ENCODE peak calls at places on chromosomes 1 and 21, in six cellular contexts. Z is activated CD8-positive, alpha-beta T cell treated with anti-CD3 and anti-CD28 coated beads for 36 hours; J is natural killer cell treated with Interleukin-12 subunit alpha and Interleukin-12 subunit beta and Interleukin-15 and Interleukin-18, amount 100 ng/mL, for 72 hours; S is NCI-H510A treated with DMSO at 0.1 percent for 48 hours; A is cardiac fibroblast; I is psoas muscle. U is an unnamed sample.

GRCh38 chr1:114081145-114082046 is 72.3 kb downstream of the SYT6 start:
- DNase-seq in Z (no peak), J (no peak), S (no peak), A (no peak), I (no peak), U (no peak)

GRCh38 chr1:230868736-230869385 is 540 bp upstream of the C1orf198 start:
- DNase-seq in Z (peak), J (no peak), S (peak), A (peak), I (peak), U (peak)

GRCh38 chr1:221987860-221988520 is 246.1 kb upstream of the DUSP10 start:
- DNase-seq in Z (no peak), J (no peak), S (no peak), A (peak), I (no peak), U (no peak)

GRCh38 chr1:155591770-155592169 is 18.2 kb upstream of the MSTO1 start:
- DNase-seq in Z (peak), J (no peak), S (peak), A (peak), I (no peak), U (peak)

GRCh38 chr1:180286417-180286816 is 56.4 kb downstream of the LHX4 start:
- DNase-seq in Z (no peak), J (no peak), S (no peak), A (no peak), I (no peak), U (no peak)

GRCh38 chr1:70034403-70034802 is 171.0 kb downstream of the LRRC40 start:
- DNase-seq in Z (no peak), J (no peak), S (peak), A (peak), I (no peak), U (no peak)

GRCh38 chr21:36034211-36034913 is 26.0 kb downstream of the SETD4 start:
- DNase-seq in Z (no peak), J (no peak), S (no peak), A (no peak), I (no peak), U (no peak)

GRCh38 chr1:20409017-20409416 is 77.0 kb downstream of the CAMK2N1 start:
- DNase-seq in Z (no peak), J (no peak), S (no peak), A (no peak), I (no peak), U (no peak)

U was measured in stimulated activated naive CD4-positive, alpha-beta T cell.